ENCODE peak calls at places on chromosomes 13 and 19, in ten cellular contexts. E is foreskin fibroblast, W is AG04449, Q is H7, O is fibroblast of lung, H is uterus, T is gastrocnemius medialis, V is BJ, A is pancreas, U is lower leg skin. K is an unnamed sample.

GRCh38 chr13:53266757-53267156 is 238.1 kb downstream of the OLFM4 start:
- DNase-seq in E (no peak), W (no peak), Q (no peak), O (no peak), H (no peak), T (no peak), V (no peak), A (no peak), U (no peak), K (no peak)

GRCh38 chr13:48843630-48844380 is 131.9 kb upstream of the FNDC3A start:
- DNase-seq in E (no peak), W (no peak), Q (no peak), O (no peak), H (no peak), T (no peak), V (no peak), A (no peak), U (no peak), K (no peak)

GRCh38 chr13:52850396-52851152 is 2.1 kb upstream of the PCDH8 start:
- DNase-seq in E (peak; percentile 32), W (no peak), Q (peak; percentile 93), O (peak; percentile 36), H (peak; percentile 56), T (peak; percentile 20), V (no peak), A (peak; percentile 89), U (peak; percentile 89), K (no peak)

GRCh38 chr19:5038631-5039271 is 69.8 kb downstream of the KDM4B start:
- DNase-seq in E (no peak), W (no peak), Q (peak; percentile 91), O (no peak), H (no peak), T (no peak), V (no peak), A (no peak), U (no peak), K (no peak)

GRCh38 chr19:1251233-1251502 is 2.8 kb downstream of the MIDN start:
- DNase-seq in E (no peak), W (no peak), Q (peak; percentile 82), O (peak; percentile 72), H (peak; percentile 67), T (no peak), V (no peak), A (peak; percentile 85), U (no peak), K (no peak)

GRCh38 chr19:19388568-19389555 is 16.6 kb upstream of the GATAD2A start:
- DNase-seq in E (no peak), W (no peak), Q (no peak), O (no peak), H (no peak), T (no peak), V (no peak), A (no peak), U (no peak), K (no peak)

GRCh38 chr19:11964496-11964857 is 363 bp upstream of the ZNF763 start:
- DNase-seq in E (no peak), W (no peak), Q (peak; percentile 20), O (no peak), H (no peak), T (no peak), V (no peak), A (no peak), U (no peak), K (no peak)

GRCh38 chr13:45040626-45041025 is 51.3 kb downstream of the GPALPP1 start:
- DNase-seq in E (no peak), W (no peak), Q (no peak), O (peak; percentile 33), H (no peak), T (no peak), V (no peak), A (no peak), U (no peak), K (no peak)

GRCh38 chr19:46913198-46913851 is 52.5 kb downstream of the ARHGAP35 start:
- DNase-seq in E (no peak), W (no peak), Q (no peak), O (no peak), H (no peak), T (no peak), V (no peak), A (no peak), U (no peak), K (no peak)

GRCh38 chr13:47621931-47622330 is 379.1 kb downstream of the SUCLA2 start:
- DNase-seq in E (peak; percentile 14), W (no peak), Q (no peak), O (peak; percentile 36), H (no peak), T (no peak), V (no peak), A (no peak), U (no peak), K (no peak)

GRCh38 chr13:94305033-94305432 is 174.4 kb downstream of the DCT start:
- DNase-seq in E (no peak), W (no peak), Q (no peak), O (no peak), H (no peak), T (no peak), V (no peak), A (no peak), U (no peak), K (no peak)

GRCh38 chr13:94308808-94309207 is 170.7 kb downstream of the DCT start:
- DNase-seq in E (no peak), W (no peak), Q (no peak), O (no peak), H (no peak), T (no peak), V (no peak), A (no peak), U (no peak), K (no peak)

GRCh38 chr13:94305934-94306333 is 173.5 kb downstream of the DCT start:
- DNase-seq in E (no peak), W (no peak), Q (no peak), O (peak; percentile 39), H (no peak), T (no peak), V (no peak), A (no peak), U (no peak), K (no peak)

GRCh38 chr13:94303644-94304174 is 175.8 kb downstream of the DCT start:
- DNase-seq in E (no peak), W (no peak), Q (no peak), O (no peak), H (no peak), T (no peak), V (no peak), A (no peak), U (no peak), K (no peak)

DNA sequence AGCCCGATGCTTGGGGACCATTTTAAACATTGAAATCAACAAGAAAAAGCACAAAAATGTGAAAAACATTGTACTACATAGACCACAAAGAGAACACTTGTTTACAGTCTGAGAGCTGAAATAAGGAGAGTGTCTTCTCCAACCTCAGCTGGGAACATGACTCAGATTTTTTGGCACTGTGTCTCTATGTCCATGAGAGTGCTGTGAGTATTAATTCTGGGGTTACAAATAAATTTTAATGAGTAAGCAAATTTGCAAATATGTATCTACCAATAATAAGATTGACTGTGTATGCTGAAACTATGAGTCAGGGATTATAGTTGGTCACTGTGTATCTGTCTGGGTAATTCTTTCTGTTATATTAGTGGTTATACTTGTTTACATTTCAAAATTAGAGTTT is 174.0 kb downstream of the DCT start:
- DNase-seq in E (peak; percentile 70), W (no peak), Q (no peak), O (peak; percentile 87), H (no peak), T (no peak), V (peak; percentile 50), A (no peak), U (no peak), K (no peak)
- H3K4me3 ChIP-seq in E (no peak overlapping the region), W (no peak overlapping the region), Q (no peak overlapping the region), O (no peak overlapping the region), H (no peak overlapping the region), T (no peak overlapping the region), V (no peak overlapping the region), A (no peak overlapping the region), U (no peak overlapping the region), K (no peak overlapping the region)

GRCh38 chr19:29018542-29018941 is 194.4 kb downstream of the UQCRFS1 start:
- DNase-seq in E (no peak), W (no peak), Q (no peak), O (no peak), H (no peak), T (no peak), V (no peak), A (no peak), U (no peak), K (no peak)
- H3K4me3 ChIP-seq in E (no peak overlapping the region), W (no peak overlapping the region), Q (no peak overlapping the region), O (no peak overlapping the region), H (no peak overlapping the region), T (no peak overlapping the region), V (no peak overlapping the region), A (no peak overlapping the region), U (no peak overlapping the region), K (no peak overlapping the region)

GRCh38 chr13:113497217-113497616 is 6.7 kb upstream of the DCUN1D2 start:
- DNase-seq in E (no peak), W (no peak), Q (no peak), O (no peak), H (no peak), T (no peak), V (no peak), A (no peak), U (no peak), K (no peak)

GRCh38 chr13:113500530-113501265 is 10.2 kb upstream of the DCUN1D2 start:
- DNase-seq in E (no peak), W (no peak), Q (no peak), O (no peak), H (no peak), T (no peak), V (no peak), A (no peak), U (no peak), K (no peak)

GRCh38 chr13:113502686-113503085 is 12.2 kb upstream of the DCUN1D2 start:
- DNase-seq in E (no peak), W (no peak), Q (no peak), O (no peak), H (no peak), T (no peak), V (no peak), A (no peak), U (no peak), K (no peak)

GRCh38 chr13:113495494-113496251 is 5.2 kb upstream of the DCUN1D2 start:
- DNase-seq in E (no peak), W (no peak), Q (peak; percentile 76), O (peak; percentile 48), H (no peak), T (no peak), V (no peak), A (no peak), U (no peak), K (no peak)

GRCh38 chr13:113499936-113500335 is 9.4 kb upstream of the DCUN1D2 start:
- DNase-seq in E (peak; percentile 28), W (no peak), Q (no peak), O (peak; percentile 73), H (no peak), T (no peak), V (peak; percentile 38), A (no peak), U (no peak), K (no peak)
- H3K4me3 ChIP-seq in E (no peak overlapping the region), W (no peak overlapping the region), Q (no peak overlapping the region), O (no peak overlapping the region), H (no peak overlapping the region), T (no peak overlapping the region), V (no peak overlapping the region), A (no peak overlapping the region), U (no peak overlapping the region), K (no peak overlapping the region)

DNA sequence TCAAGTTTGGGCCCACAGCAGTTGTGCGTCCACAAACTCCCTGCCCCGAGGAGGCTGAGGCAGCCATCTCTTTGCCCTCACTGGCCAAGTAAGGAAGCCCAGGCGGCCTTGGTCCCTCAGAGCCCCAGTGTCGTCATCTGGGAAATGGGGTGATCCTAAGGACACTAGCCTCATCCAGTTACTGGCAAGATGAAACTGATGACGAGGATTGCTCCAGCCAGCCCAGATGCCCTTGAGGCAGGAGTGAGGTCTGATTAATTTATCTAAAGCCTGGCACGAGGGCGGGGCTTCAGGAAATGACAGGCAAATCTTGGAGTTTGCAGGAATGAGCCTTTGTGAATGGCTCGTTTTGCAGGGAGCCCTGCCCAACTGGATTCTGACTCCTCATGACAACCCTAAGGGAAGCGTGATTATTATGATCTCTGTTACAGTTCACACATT is 5.6 kb downstream of the LIPE start:
- DNase-seq in E (peak; percentile 85), W (no peak), Q (no peak), O (no peak), H (no peak), T (no peak), V (no peak), A (no peak), U (no peak), K (no peak)
- H3K4me3 ChIP-seq in E (no peak overlapping the region), W (no peak overlapping the region), Q (no peak overlapping the region), O (no peak overlapping the region), H (no peak overlapping the region), T (no peak overlapping the region), V (no peak overlapping the region), A (no peak overlapping the region), U (no peak overlapping the region), K (no peak overlapping the region)

K was measured in AG04450.